ENCODE peak calls at places on chromosomes 5 and 9, in six cellular contexts. T, R, G, P, Z and X are unnamed samples.
A peak's percentile ranks its signal among the peaks of the same experiment; 100 is the strongest.

GRCh38 chr9:20624201-20625002 is 2.1 kb upstream of the MLLT3 start:
- DNase-seq in R (peak; percentile 48), Z (peak; percentile 75), P (peak; percentile 84), G (peak; percentile 16), T (peak; percentile 62), X (no peak)

GRCh38 chr9:5582835-5583195 is 46.1 kb upstream of the RIC1 start:
- DNase-seq in R (peak; percentile 42), P (no peak), Z (peak; percentile 63), G (no peak), T (peak; percentile 32), X (no peak)

GRCh38 chr5:51345106-51345505 is 38.1 kb upstream of the ISL1 start:
- DNase-seq in T (no peak), G (no peak), Z (no peak), P (no peak), R (no peak), X (no peak)

GRCh38 chr5:95861858-95862561 is 39.5 kb upstream of the GLRX start:
- DNase-seq in Z (no peak), P (peak; percentile 66), R (no peak), T (no peak), G (no peak), X (no peak)

GRCh38 chr5:79795764-79796398 is 106.2 kb downstream of the CMYA5 start:
- DNase-seq in Z (no peak), G (no peak), R (no peak), T (peak; percentile 61), P (peak; percentile 13), X (no peak)

GRCh38 chr9:72971411-72971810 is 18.6 kb upstream of the ALDH1A1 start:
- DNase-seq in P (no peak), T (no peak), Z (no peak), R (no peak), G (no peak), X (no peak)

GRCh38 chr5:31768784-31769183 is 129.9 kb downstream of the PDZD2 start:
- DNase-seq in P (no peak), R (no peak), T (no peak), G (no peak), Z (no peak), X (no peak)

GRCh38 chr5:72661405-72661804 is 154.2 kb upstream of the ZNF366 start:
- DNase-seq in Z (no peak), P (peak; percentile 28), G (no peak), R (no peak), T (no peak), X (no peak)

GRCh38 chr9:134629586-134630392 is 11.8 kb upstream of the COL5A1 start:
- DNase-seq in P (no peak), T (no peak), Z (no peak), R (no peak), G (no peak), X (no peak)

GRCh38 chr5:51033215-51033614 is 350.0 kb upstream of the ISL1 start:
- DNase-seq in P (no peak), Z (no peak), T (peak; percentile 7), R (no peak), G (no peak), X (no peak)

GRCh38 chr5:149268928-149269557 is 2.6 kb upstream of the AFAP1L1 start:
- DNase-seq in R (peak; percentile 62), G (no peak), P (peak; percentile 75), T (no peak), Z (peak; percentile 73), X (no peak)

GRCh38 chr5:36492998-36493655 is 113.3 kb upstream of the SLC1A3 start:
- DNase-seq in P (no peak), G (no peak), T (no peak), Z (no peak), R (no peak), X (no peak)

GRCh38 chr5:17492770-17493169 is 5.3 kb upstream of the TAF11L2 start:
- DNase-seq in G (no peak), Z (no peak), P (no peak), T (no peak), R (no peak), X (no peak)

GRCh38 chr9:98204692-98205091 is 12.3 kb upstream of the CORO2A start:
- DNase-seq in Z (no peak), R (no peak), P (no peak), T (no peak), G (no peak), X (no peak)

GRCh38 chr5:18102733-18103132 is 468.5 kb downstream of the TAF11L14 start:
- DNase-seq in Z (no peak), G (no peak), P (no peak), T (no peak), R (no peak), X (no peak)

GRCh38 chr5:138981606-138982005 is 106.5 kb upstream of the LRRTM2 start:
- DNase-seq in Z (no peak), P (no peak), R (peak; percentile 24), G (no peak), T (no peak), X (no peak)

GRCh38 chr5:136132087-136132486 is 558 bp upstream of the SMAD5 start:
- DNase-seq in Z (peak; percentile 38), T (peak; percentile 14), R (no peak), P (peak; percentile 21), G (no peak), X (no peak)

GRCh38 chr9:134918646-134919045 is 934 bp upstream of the FCN1 start:
- DNase-seq in G (no peak), R (no peak), T (no peak), Z (no peak), P (peak; percentile 1), X (no peak)

GRCh38 chr9:83199240-83199639 is 136.3 kb upstream of the RASEF start:
- DNase-seq in Z (no peak), R (no peak), P (peak; percentile 79), T (peak; percentile 36), G (no peak), X (no peak)

GRCh38 chr5:17000296-17000939 is 64.3 kb upstream of the MYO10 start:
- DNase-seq in T (no peak), P (peak; percentile 23), Z (no peak), R (no peak), G (no peak), X (no peak)

GRCh38 chr9:133341369-133342082 is 5.5 kb upstream of the SURF6 start:
- DNase-seq in P (no peak), R (no peak), G (no peak), Z (no peak), T (peak; percentile 63), X (no peak)

GRCh38 chr5:141515141-141515540 is 26.3 kb downstream of the PCDHGC5 start:
- DNase-seq in T (no peak), Z (no peak), P (no peak), G (no peak), R (no peak), X (no peak)

GRCh38 chr9:81389569-81389993 is 299.8 kb downstream of the TLE1 start:
- DNase-seq in T (no peak), G (no peak), Z (no peak), R (no peak), P (peak; percentile 37), X (no peak)

GRCh38 chr9:133876144-133876543 is 116.0 kb downstream of the VAV2 start:
- DNase-seq in G (no peak), T (no peak), Z (no peak), P (no peak), R (no peak), X (no peak)

GRCh38 chr9:130112244-130113151 is 58.8 kb downstream of the GPR107 start:
- DNase-seq in R (no peak), Z (no peak), T (no peak), G (no peak), P (no peak), X (no peak)

GRCh38 chr5:140298183-140298601 is 4.7 kb downstream of the PFDN1 start:
- DNase-seq in T (no peak), G (no peak), R (no peak), P (peak; percentile 13), Z (no peak), X (no peak)

GRCh38 chr9:121609845-121610637 is 41.4 kb upstream of the DAB2IP start:
- DNase-seq in P (peak; percentile 75), R (no peak), T (peak; percentile 51), G (no peak), Z (no peak), X (no peak)

GRCh38 chr9:94175669-94176068 is 83.4 kb upstream of the ZNF169 start:
- DNase-seq in T (no peak), R (no peak), P (no peak), Z (no peak), G (no peak), X (no peak)
- H3K4me3 ChIP-seq in T (no peak overlapping the region), R (no peak overlapping the region), P (no peak overlapping the region), Z (no peak overlapping the region), G (no peak overlapping the region), X (no peak overlapping the region)

GRCh38 chr5:172770374-172770674 is 671 bp downstream of the DUSP1 start:
- DNase-seq in Z (no peak), G (no peak), R (no peak), P (no peak), T (peak; percentile 54), X (no peak)

GRCh38 chr5:172768573-172769323 is 2.2 kb downstream of the DUSP1 start:
- DNase-seq in Z (no peak), R (peak; percentile 65), P (peak; percentile 37), T (no peak), G (peak; percentile 27), X (no peak)

GRCh38 chr5:172770675-172771438 is at the start of gene DUSP1:
- DNase-seq in R (peak; percentile 98), T (peak; percentile 100), G (peak; percentile 98), Z (peak; percentile 93), P (peak; percentile 100), X (no peak)

GRCh38 chr5:172769324-172769597 is 1.7 kb downstream of the DUSP1 start:
- DNase-seq in T (no peak), G (no peak), Z (no peak), P (no peak), R (no peak), X (no peak)

DNA sequence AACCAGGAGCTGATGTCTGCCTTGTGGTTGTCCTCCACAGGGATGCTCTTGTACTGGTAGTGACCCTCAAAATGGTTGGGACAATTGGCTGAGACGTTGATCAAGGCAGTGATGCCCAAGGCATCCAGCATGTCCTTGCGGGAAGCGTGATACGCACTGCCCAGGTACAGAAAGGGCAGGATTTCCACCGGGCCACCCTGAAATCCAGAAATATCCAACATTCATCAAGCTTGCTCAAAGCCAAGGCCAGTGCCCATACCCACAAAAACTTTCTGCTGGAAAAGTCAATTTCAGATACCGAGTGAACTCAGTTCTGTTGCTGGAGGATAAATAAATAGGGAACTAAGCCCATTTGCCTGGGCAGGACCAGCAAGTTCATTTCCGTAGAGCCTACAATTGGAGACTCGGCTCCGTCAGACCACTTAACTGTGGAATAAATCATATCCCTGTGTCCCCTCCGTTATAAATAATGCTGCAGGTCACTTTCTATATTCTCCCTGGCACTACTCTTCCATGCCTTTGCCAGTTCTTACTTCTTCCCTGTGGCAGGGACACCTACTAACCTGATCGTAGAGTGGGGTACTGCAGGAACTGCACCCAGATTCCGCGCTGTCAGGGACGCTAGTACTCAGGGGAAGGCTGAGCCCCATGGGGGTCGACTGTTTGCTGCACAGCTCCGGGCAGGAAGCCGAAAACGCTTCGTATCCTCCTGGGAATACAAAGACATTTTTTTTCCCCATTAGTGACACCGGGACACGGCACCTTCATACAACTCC is 1.2 kb downstream of the DUSP1 start:
- DNase-seq in G (peak; percentile 17), T (peak; percentile 59), P (peak; percentile 42), Z (peak; percentile 28), R (peak; percentile 60), X (no peak)
- H3K4me1 ChIP-seq in G (peaks cover 55% of the 10 kb centered on the region), T (peaks cover 32% of the 10 kb centered on the region), P (peaks cover 30% of the 10 kb centered on the region), Z (peaks cover 40% of the 10 kb centered on the region), R (peaks cover 71% of the 10 kb centered on the region), X (peaks cover 69% of the 10 kb centered on the region)

GRCh38 chr5:73989956-73990355 is 364.0 kb downstream of the ARHGEF28 start:
- DNase-seq in P (no peak), R (no peak), G (no peak), Z (no peak), T (no peak), X (no peak)
- H3K4me3 ChIP-seq in P (no peak overlapping the region), R (no peak overlapping the region), G (no peak overlapping the region), Z (no peak overlapping the region), T (no peak overlapping the region), X (no peak overlapping the region)

GRCh38 chr5:129061849-129062248 is 32.7 kb upstream of the ISOC1 start:
- DNase-seq in Z (no peak), R (no peak), T (no peak), G (no peak), P (no peak), X (no peak)
- H3K4me1 ChIP-seq in Z (no peaks in the 10 kb centered on the region), R (no peaks in the 10 kb centered on the region), T (no peaks in the 10 kb centered on the region), G (no peaks in the 10 kb centered on the region), P (no peaks in the 10 kb centered on the region), X (peaks cover 6% of the 10 kb centered on the region)